ENCODE peak calls at places on chromosomes 2 and 18, in seven cellular contexts. T, I, Q, U, M, H and S are unnamed samples.

GRCh38 chr18:40355701-40356100 is 1599.3 kb upstream of the PIK3C3 start:
- DNase-seq in T (peak), I (peak), Q (peak), U (no peak), M (no peak), H (no peak), S (peak)

GRCh38 chr2:232534940-232535735 is 4.4 kb upstream of the CHRNG start:
- DNase-seq in T (no peak), I (no peak), Q (no peak), U (no peak), M (no peak), H (peak), S (no peak)

GRCh38 chr2:204901591-204901990 is 356.3 kb downstream of the PARD3B start:
- DNase-seq in T (no peak), I (no peak), Q (no peak), U (no peak), M (no peak), H (no peak), S (no peak)

GRCh38 chr18:58310517-58310916 is 266.5 kb downstream of the NEDD4L start:
- DNase-seq in T (no peak), I (no peak), Q (no peak), U (no peak), M (peak), H (peak), S (no peak)

GRCh38 chr2:113219889-113220641 is 46.3 kb downstream of the PSD4 start:
- DNase-seq in T (peak), I (peak), Q (peak), U (no peak), M (peak), H (peak), S (peak)

GRCh38 chr2:187986392-187987105 is 305.1 kb upstream of the GULP1 start:
- DNase-seq in T (no peak), I (peak), Q (peak), U (no peak), M (no peak), H (no peak), S (peak)

GRCh38 chr2:94956797-94957391 is 68.6 kb upstream of the MAL start:
- DNase-seq in T (peak), I (peak), Q (peak), U (no peak), M (no peak), H (no peak), S (peak)

GRCh38 chr2:148044322-148044721 is 23.4 kb downstream of the MBD5 start:
- DNase-seq in T (no peak), I (no peak), Q (no peak), U (no peak), M (no peak), H (no peak), S (no peak)

GRCh38 chr18:73807551-73808192 is 340.0 kb downstream of the FBXO15 start:
- DNase-seq in T (no peak), I (no peak), Q (no peak), U (no peak), M (no peak), H (no peak), S (no peak)

GRCh38 chr2:197145471-197146056 is 165.0 kb downstream of the ANKRD44 start:
- DNase-seq in T (no peak), I (no peak), Q (no peak), U (peak), M (no peak), H (no peak), S (no peak)

GRCh38 chr2:54503192-54503591 is 47.1 kb downstream of the SPTBN1 start:
- DNase-seq in T (no peak), I (peak), Q (peak), U (no peak), M (no peak), H (no peak), S (peak)

GRCh38 chr2:180306346-180306745 is 299.2 kb upstream of the CWC22 start:
- DNase-seq in T (no peak), I (no peak), Q (no peak), U (no peak), M (no peak), H (no peak), S (no peak)

GRCh38 chr2:161101406-161101805 is 58.8 kb upstream of the TANK start:
- DNase-seq in T (peak), I (no peak), Q (no peak), U (no peak), M (no peak), H (no peak), S (no peak)

GRCh38 chr2:8352989-8353388 is 328.9 kb upstream of the ID2 start:
- DNase-seq in T (no peak), I (no peak), Q (no peak), U (no peak), M (no peak), H (no peak), S (no peak)

DNA sequence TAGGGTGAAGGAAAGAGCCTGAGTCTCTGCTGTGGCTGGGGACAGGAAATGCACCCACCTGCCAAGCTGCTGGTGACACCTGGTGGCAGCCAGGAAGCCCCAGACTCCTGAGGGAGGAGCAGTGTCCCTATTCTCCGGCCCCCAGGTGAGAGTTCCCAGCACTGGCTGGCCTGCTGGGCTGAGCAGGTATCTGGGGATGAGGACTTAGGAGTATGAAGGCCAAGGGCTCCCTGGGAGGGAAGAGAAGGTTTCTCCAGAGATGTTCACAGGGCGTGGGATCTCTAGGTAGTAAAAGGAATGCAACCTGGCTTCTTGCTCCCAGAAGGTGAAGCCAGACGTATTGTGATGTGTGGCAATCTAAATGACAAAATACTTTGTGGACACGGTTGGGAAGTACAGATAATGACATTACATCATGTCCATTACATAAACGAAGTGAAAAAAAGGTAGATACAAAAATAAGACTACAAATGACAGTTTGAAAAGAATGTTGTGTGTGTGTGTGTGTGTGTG is 75.8 kb upstream of the SLC1A4 start:
- DNase-seq in T (no peak), I (no peak), Q (no peak), U (no peak), M (no peak), H (no peak), S (no peak)
- TF ChIP-seq CTCF in T (no peak), I (no peak), Q (no peak), U (peak), M (no peak), H (peak), S (no peak)

GRCh38 chr2:239289545-239289944 is 111.3 kb downstream of the HDAC4 start:
- DNase-seq in T (no peak), I (no peak), Q (no peak), U (no peak), M (peak), H (peak), S (no peak)

GRCh38 chr2:239291505-239292350 is 109.1 kb downstream of the HDAC4 start:
- DNase-seq in T (no peak), I (no peak), Q (no peak), U (no peak), M (no peak), H (peak), S (no peak)

GRCh38 chr2:239292531-239292930 is 108.3 kb downstream of the HDAC4 start:
- DNase-seq in T (no peak), I (no peak), Q (no peak), U (no peak), M (no peak), H (no peak), S (no peak)

GRCh38 chr2:239288951-239289481 is 111.8 kb downstream of the HDAC4 start:
- DNase-seq in T (no peak), I (no peak), Q (no peak), U (peak), M (peak), H (peak), S (no peak)

DNA sequence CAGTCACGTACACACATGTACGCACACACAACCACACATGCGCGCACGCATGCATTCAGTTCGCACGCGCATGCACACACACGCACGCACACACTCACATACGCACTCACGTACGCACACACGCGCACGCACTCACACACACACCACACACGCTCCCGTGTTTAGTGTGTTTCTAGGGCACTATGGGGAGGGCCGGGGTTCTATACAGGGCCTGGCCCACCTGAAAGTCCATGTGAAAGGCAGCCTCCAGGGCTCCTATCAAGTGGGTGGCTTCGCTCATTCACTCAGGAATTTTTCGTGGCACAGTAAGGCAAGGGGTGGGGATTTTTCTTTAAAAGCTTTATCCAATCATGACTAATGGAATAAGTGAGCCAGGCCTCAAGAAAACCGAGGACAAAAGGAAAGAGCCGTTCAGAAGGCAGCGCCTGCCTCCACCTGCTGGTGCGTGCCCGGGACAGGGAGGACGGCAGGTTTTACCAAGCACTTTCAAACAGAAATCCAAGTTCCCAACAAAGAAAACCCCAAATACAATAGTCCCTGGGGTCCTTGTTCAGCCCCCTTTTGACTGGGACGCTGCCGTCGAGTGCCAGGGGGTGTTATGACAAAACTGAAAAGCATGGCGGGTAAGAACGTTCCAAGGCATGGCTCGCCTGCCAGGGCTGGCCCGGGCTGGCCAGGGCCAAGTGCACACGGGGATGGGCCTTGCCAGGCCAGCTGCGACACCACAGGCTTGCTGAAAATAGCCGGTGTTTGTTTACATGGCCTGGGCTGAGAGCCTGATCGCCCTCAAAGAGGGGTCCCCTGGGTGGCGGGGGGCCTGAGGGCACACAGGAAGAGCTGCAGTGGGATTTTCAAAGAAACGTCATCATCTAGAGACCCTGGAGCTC is 110.0 kb downstream of the HDAC4 start:
- DNase-seq in T (no peak), I (no peak), Q (no peak), U (no peak), M (no peak), H (peak), S (peak)
- TF ChIP-seq CTCF in T (peak), I (no peak), Q (no peak), U (no peak), M (no peak), H (no peak), S (no peak)

DNA sequence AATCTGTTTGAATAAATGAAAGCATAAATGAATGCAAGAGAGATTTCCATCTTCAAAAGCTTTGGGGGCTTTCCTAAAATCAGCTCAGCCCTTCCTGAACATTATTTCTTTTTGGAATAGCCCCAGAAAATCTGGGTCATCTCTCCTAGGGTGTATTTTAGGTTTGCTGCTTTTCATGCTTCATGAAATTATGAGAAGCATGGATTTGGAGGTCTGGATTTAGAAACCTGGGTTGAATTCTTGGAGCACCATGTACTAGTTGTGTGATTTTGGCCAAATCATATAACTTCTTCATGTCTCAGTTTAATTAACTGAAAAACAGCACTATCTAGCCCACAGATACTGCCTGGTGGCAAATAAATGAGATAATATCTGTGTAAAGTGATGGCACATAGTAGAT is 24.0 kb upstream of the PELI1 start:
- DNase-seq in T (no peak), I (no peak), Q (no peak), U (no peak), M (no peak), H (no peak), S (no peak)
- TF ChIP-seq CTCF in T (no peak), I (no peak), Q (no peak), U (no peak), M (no peak), H (no peak), S (no peak)

DNA sequence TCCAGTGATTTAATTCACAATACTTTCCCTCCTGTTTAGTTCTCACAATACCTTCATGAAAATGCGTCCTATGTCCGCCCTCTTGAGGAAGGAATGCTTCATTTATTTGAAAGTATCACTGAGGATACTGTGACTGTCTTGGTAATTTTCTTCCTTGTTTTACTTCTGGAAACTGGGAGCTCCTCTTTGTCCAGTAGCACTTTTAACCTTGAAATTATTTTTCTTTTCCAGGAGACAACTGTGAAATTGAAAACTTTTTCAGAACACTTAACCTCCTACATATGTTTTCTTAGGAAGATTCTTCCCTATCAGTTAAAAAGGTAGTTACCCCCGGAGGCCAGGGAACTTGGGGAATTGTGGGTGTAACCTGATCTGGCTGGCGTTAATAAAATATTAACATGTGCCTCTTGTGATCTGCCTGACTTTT is 58.9 kb upstream of the STON1 start:
- DNase-seq in T (peak), I (peak), Q (peak), U (no peak), M (no peak), H (no peak), S (peak)
- TF ChIP-seq CTCF in T (peak), I (peak), Q (peak), U (no peak), M (no peak), H (peak), S (peak)